ENCODE peak calls at places on chromosomes 11 and 22, in four cellular contexts. V is MM.1S; A is activated naive CD8-positive, alpha-beta T cell treated with anti-CD3 and anti-CD28 coated beads, Interleukin-2, amount 50 U/mL, for 24 hours; W is AG08395. H is an unnamed sample.

GRCh38 chr11:79461144-79461543 is 20.3 kb upstream of the TENM4 start:
- DNase-seq in V (peak), A (no peak), W (peak), H (peak)

GRCh38 chr22:37559901-37560681 is at the start of gene CDC42EP1:
- DNase-seq in V (no peak), A (no peak), W (peak), H (peak)

GRCh38 chr11:107929611-107930200 is 1.5 kb downstream of the RAB39A start:
- DNase-seq in V (no peak), A (no peak), W (no peak), H (no peak)

GRCh38 chr11:36540998-36541397 is 26.8 kb upstream of the RAG1 start:
- DNase-seq in V (peak), A (peak), W (peak), H (peak)

GRCh38 chr11:19365743-19366410 is 125.1 kb upstream of the E2F8 start:
- DNase-seq in V (no peak), A (no peak), W (no peak), H (no peak)

GRCh38 chr11:4433852-4434251 is 15.2 kb upstream of the OR52K2 start:
- DNase-seq in V (no peak), A (no peak), W (no peak), H (no peak)

GRCh38 chr11:68050371-68050841 is 11.6 kb downstream of the TCIRG1 start:
- DNase-seq in V (no peak), A (no peak), W (no peak), H (no peak)

GRCh38 chr22:37244114-37244921 is at the start of gene RAC2:
- DNase-seq in V (peak), A (peak), W (peak), H (no peak)

GRCh38 chr11:112368402-112368801 is 107.7 kb upstream of the PLET1 start:
- DNase-seq in V (no peak), A (no peak), W (no peak), H (no peak)

GRCh38 chr11:129023968-129024676 is 81.5 kb upstream of the TP53AIP1 start:
- DNase-seq in V (peak), A (no peak), W (no peak), H (peak)

GRCh38 chr11:61512435-61512834 is 3.9 kb downstream of the LRRC10B start:
- DNase-seq in V (no peak), A (no peak), W (no peak), H (no peak)

GRCh38 chr11:14821031-14821430 is 71.0 kb downstream of the CYP2R1 start:
- DNase-seq in V (no peak), A (no peak), W (no peak), H (no peak)

GRCh38 chr22:21816787-21817496 is 50.5 kb downstream of the MAPK1 start:
- DNase-seq in V (no peak), A (peak), W (peak), H (peak)

GRCh38 chr11:25163421-25163820 is 666.6 kb downstream of the LUZP2 start:
- DNase-seq in V (no peak), A (no peak), W (no peak), H (no peak)

GRCh38 chr11:125262194-125262824 is 97.8 kb downstream of the PKNOX2 start:
- DNase-seq in V (no peak), A (no peak), W (no peak), H (no peak)

GRCh38 chr11:26465270-26465669 is 106.8 kb downstream of the MUC15 start:
- DNase-seq in V (no peak), A (no peak), W (no peak), H (no peak)

GRCh38 chr22:49763696-49764095 is 64.0 kb downstream of the BRD1 start:
- DNase-seq in V (no peak), A (no peak), W (no peak), H (no peak)

GRCh38 chr22:43128116-43128515 is 15.1 kb downstream of the MCAT start:
- DNase-seq in V (no peak), A (no peak), W (no peak), H (no peak)

GRCh38 chr22:37848587-37849088 is 581 bp upstream of the EIF3L start:
- DNase-seq in V (no peak), A (peak), W (no peak), H (no peak)

GRCh38 chr11:13868710-13869403 is 93.7 kb upstream of the SPON1 start:
- DNase-seq in V (no peak), A (no peak), W (no peak), H (no peak)

GRCh38 chr11:13101836-13102574 is 92.9 kb downstream of the RASSF10 start:
- DNase-seq in V (no peak), A (no peak), W (no peak), H (no peak)

GRCh38 chr11:45580399-45580798 is 85.0 kb downstream of the CHST1 start:
- DNase-seq in V (peak), A (peak), W (peak), H (peak)

GRCh38 chr11:124717421-124717785 is 22.3 kb upstream of the NRGN start:
- DNase-seq in V (no peak), A (no peak), W (no peak), H (no peak)

GRCh38 chr11:31995031-31995430 is 95.8 kb upstream of the RCN1 start:
- DNase-seq in V (no peak), A (no peak), W (no peak), H (no peak)

GRCh38 chr11:70897429-70897828 is 354.9 kb downstream of the SHANK2 start:
- DNase-seq in V (no peak), A (no peak), W (no peak), H (no peak)

GRCh38 chr11:66492161-66492865 is 12.1 kb downstream of the DPP3 start:
- DNase-seq in V (no peak), A (no peak), W (no peak), H (no peak)

GRCh38 chr11:57745206-57745605 is 3.9 kb downstream of the SELENOH start:
- DNase-seq in V (no peak), A (no peak), W (no peak), H (no peak)

GRCh38 chr11:23865341-23865975 is 631.4 kb upstream of the LUZP2 start:
- DNase-seq in V (no peak), A (no peak), W (peak), H (no peak)

GRCh38 chr11:72280726-72281315 is 36.8 kb upstream of the PHOX2A start:
- DNase-seq in V (no peak), A (no peak), W (no peak), H (no peak)

GRCh38 chr11:71223081-71223405 is 29.3 kb downstream of the SHANK2 start:
- DNase-seq in V (no peak), A (no peak), W (no peak), H (no peak)

GRCh38 chr11:64306876-64307622 is 1.7 kb downstream of the ESRRA start:
- DNase-seq in V (no peak), A (no peak), W (no peak), H (no peak)

GRCh38 chr11:98115873-98116272 is 904.9 kb upstream of the CNTN5 start:
- DNase-seq in V (no peak), A (no peak), W (no peak), H (no peak)

GRCh38 chr22:33030923-33031525 is 27.2 kb downstream of the SYN3 start:
- DNase-seq in V (no peak), A (no peak), W (no peak), H (no peak)

GRCh38 chr11:133343951-133344350 is 188.3 kb downstream of the OPCML start:
- DNase-seq in V (no peak), A (no peak), W (no peak), H (no peak)

GRCh38 chr11:44632466-44633123 is 67.1 kb downstream of the CD82 start:
- DNase-seq in V (no peak), A (no peak), W (no peak), H (peak)

GRCh38 chr11:124633355-124633754 is 10.7 kb downstream of the TBRG1 start:
- DNase-seq in V (no peak), A (no peak), W (no peak), H (peak)

GRCh38 chr22:36327922-36328551 is 59.7 kb downstream of the MYH9 start:
- DNase-seq in V (no peak), A (no peak), W (no peak), H (no peak)